ENCODE peak calls at places on chromosomes 1 and 21, in four cellular contexts. D, G, I and J are unnamed samples. For H3K4me1 and H3K36me3, the result is how much of the 10 kb centered on the place peaks cover.

GRCh38 chr1:201143726-201144635 is 10.3 kb downstream of the TMEM9 start:
- DNase-seq in D (no peak), G (no peak), I (no peak), J (peak)

GRCh38 chr21:45252448-45252925 is 35.2 kb downstream of the POFUT2 start:
- DNase-seq in D (no peak), G (no peak), I (no peak), J (no peak)

GRCh38 chr1:240352769-240353168 is 259.2 kb downstream of the GREM2 start:
- DNase-seq in D (no peak), G (no peak), I (no peak), J (no peak)

GRCh38 chr1:118459871-118460270 is 274.8 kb upstream of the SPAG17 start:
- DNase-seq in D (no peak), G (no peak), I (no peak), J (no peak)

GRCh38 chr1:49728377-49728776 is 295.4 kb downstream of the AGBL4 start:
- DNase-seq in D (no peak), G (no peak), I (no peak), J (no peak)

GRCh38 chr21:45630066-45630694 is 13.3 kb upstream of the PCBP3 start:
- DNase-seq in D (no peak), G (no peak), I (peak), J (no peak)

GRCh38 chr1:167924102-167924501 is 10.2 kb upstream of the ADCY10 start:
- DNase-seq in D (no peak), G (no peak), I (no peak), J (no peak)

GRCh38 chr1:193222079-193222615 is 35.7 kb upstream of the B3GALT2 start:
- DNase-seq in D (no peak), G (no peak), I (no peak), J (no peak)

GRCh38 chr21:16775056-16775455 is 737.8 kb upstream of the CXADR start:
- DNase-seq in D (no peak), G (no peak), I (no peak), J (no peak)

GRCh38 chr1:57867001-57867400 is 443.1 kb upstream of the DAB1 start:
- DNase-seq in D (no peak), G (no peak), I (no peak), J (no peak)

GRCh38 chr1:213679153-213679552 is 308.6 kb upstream of the PROX1 start:
- DNase-seq in D (no peak), G (no peak), I (no peak), J (no peak)

GRCh38 chr1:71339238-71339637 is 258.4 kb upstream of the ZRANB2 start:
- DNase-seq in D (no peak), G (no peak), I (no peak), J (no peak)

GRCh38 chr1:224884428-224884827 is 45.0 kb upstream of the DNAH14 start:
- DNase-seq in D (no peak), G (no peak), I (no peak), J (no peak)

GRCh38 chr1:201213106-201213770 is 22.6 kb downstream of the IGFN1 start:
- DNase-seq in D (no peak), G (no peak), I (no peak), J (peak)

GRCh38 chr1:115308969-115309368 is 29.1 kb downstream of the NGF start:
- DNase-seq in D (no peak), G (no peak), I (no peak), J (no peak)

GRCh38 chr1:6490181-6491075 is 1.0 kb downstream of the PLEKHG5 start:
- DNase-seq in D (peak), G (no peak), I (peak), J (peak)

GRCh38 chr1:156419863-156420208 is 50.8 kb downstream of the RHBG start:
- DNase-seq in D (no peak), G (no peak), I (peak), J (no peak)

GRCh38 chr21:34892196-34892595 is 156.9 kb downstream of the RUNX1 start:
- DNase-seq in D (no peak), G (no peak), I (no peak), J (no peak)

GRCh38 chr1:26907071-26907922 is 6.5 kb downstream of the NR0B2 start:
- DNase-seq in D (no peak), G (no peak), I (no peak), J (no peak)

GRCh38 chr1:42259739-42260064 is 75.3 kb downstream of the FOXJ3 start:
- DNase-seq in D (no peak), G (no peak), I (no peak), J (no peak)

GRCh38 chr1:3906672-3907020 is 6.6 kb upstream of the C1orf174 start:
- DNase-seq in D (no peak), G (no peak), I (no peak), J (no peak)

GRCh38 chr1:207076181-207076949 is 12.3 kb upstream of the C4BPB start:
- DNase-seq in D (no peak), G (no peak), I (peak), J (no peak)

GRCh38 chr1:63679076-63679475 is 85.9 kb downstream of the PGM1 start:
- DNase-seq in D (no peak), G (no peak), I (no peak), J (no peak)

GRCh38 chr1:210233495-210234253 is 1.1 kb downstream of the SERTAD4 start:
- DNase-seq in D (no peak), G (no peak), I (peak), J (peak)

GRCh38 chr1:67648582-67649326 is 36.2 kb upstream of the GADD45A start:
- DNase-seq in D (no peak), G (no peak), I (peak), J (no peak)

GRCh38 chr1:215971793-215972441 is 404.8 kb downstream of the KCTD3 start:
- DNase-seq in D (no peak), G (no peak), I (peak), J (no peak)

GRCh38 chr1:12411747-12412146 is 181.9 kb downstream of the VPS13D start:
- DNase-seq in D (no peak), G (no peak), I (no peak), J (no peak)

DNA sequence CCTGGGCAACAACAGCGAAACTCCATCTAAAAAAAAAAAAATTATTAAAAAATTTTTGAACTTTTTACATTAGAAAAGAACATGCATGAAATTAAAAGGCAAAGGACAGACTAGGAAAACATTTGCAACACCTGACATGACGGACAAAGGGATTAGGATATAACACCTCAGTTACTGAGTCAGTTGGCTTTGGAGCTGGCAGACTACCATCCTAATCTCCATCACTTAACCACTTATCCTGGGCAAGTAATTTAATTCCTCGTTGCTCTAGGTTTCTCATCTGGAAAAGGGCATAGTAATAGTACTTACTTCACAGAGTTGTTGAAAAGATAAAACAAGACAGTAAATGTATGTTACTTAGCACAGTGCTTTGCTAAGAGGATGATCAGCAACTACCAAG is 11.9 kb downstream of the HECTD3 start:
- DNase-seq in D (no peak), G (no peak), I (no peak), J (no peak)
- H3K4me1 ChIP-seq in D (under half), G (under half), I (under half), J (under half)

DNA sequence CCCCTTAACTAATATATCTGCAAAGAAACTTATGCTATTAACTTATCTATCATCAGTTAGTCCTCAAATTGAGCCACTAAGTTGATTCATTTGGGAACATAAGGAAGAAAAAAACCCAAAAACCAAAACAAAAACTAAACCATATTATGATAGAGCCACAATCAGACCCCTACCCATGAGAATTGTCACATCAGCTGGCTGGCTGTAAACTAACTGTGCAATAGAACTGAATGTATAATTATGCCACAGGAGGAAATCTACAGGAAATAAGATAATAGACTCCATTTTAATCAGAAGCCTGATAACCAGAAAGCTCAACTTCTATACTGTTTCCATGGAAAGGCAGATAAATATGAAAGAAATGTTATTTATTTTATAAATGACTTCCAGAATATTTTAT is 110.0 kb downstream of the RGL1 start:
- DNase-seq in D (no peak), G (no peak), I (no peak), J (no peak)
- H3K36me3 ChIP-seq in D (under half), G (half or more), I (under half), J (half or more)

GRCh38 chr21:42565206-42565810 is 51.7 kb downstream of the SLC37A1 start:
- DNase-seq in D (no peak), G (no peak), I (peak), J (peak)
- H3K4me1 ChIP-seq in D (under half), G (under half), I (under half), J (under half)

GRCh38 chr1:244700808-244701207 is 47.9 kb downstream of the DESI2 start:
- DNase-seq in D (no peak), G (no peak), I (no peak), J (no peak)
- H3K36me3 ChIP-seq in D (under half), G (under half), I (under half), J (half or more)

GRCh38 chr1:100187912-100188311 is 9.9 kb upstream of the LRRC39 start:
- DNase-seq in D (no peak), G (peak), I (no peak), J (no peak)

GRCh38 chr1:100183370-100183769 is 5.3 kb upstream of the LRRC39 start:
- DNase-seq in D (no peak), G (no peak), I (no peak), J (no peak)

GRCh38 chr1:100188617-100189016 is 10.6 kb upstream of the LRRC39 start:
- DNase-seq in D (no peak), G (peak), I (no peak), J (no peak)

DNA sequence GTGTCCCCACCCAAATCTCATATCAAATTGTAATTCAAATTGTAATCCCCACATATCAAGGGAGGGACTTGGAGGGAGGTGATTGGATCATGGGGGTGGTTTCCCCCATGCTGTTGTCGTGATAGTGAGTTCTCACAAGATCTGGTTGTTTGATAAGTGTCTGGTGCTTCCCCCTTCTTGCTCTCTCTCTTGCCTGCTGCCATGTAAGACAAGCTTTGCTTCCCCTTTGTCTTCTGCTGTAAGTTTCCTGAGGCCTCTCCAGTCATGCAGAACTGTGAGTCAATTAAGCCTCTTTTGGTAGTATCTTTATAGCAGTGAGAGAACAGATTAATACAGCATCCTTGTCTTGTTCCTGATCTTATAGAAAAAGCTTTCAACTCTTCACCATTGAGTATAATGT is 6.5 kb upstream of the LRRC39 start:
- DNase-seq in D (no peak), G (no peak), I (no peak), J (no peak)
- H3K4me1 ChIP-seq in D (under half), G (under half), I (under half), J (under half)

DNA sequence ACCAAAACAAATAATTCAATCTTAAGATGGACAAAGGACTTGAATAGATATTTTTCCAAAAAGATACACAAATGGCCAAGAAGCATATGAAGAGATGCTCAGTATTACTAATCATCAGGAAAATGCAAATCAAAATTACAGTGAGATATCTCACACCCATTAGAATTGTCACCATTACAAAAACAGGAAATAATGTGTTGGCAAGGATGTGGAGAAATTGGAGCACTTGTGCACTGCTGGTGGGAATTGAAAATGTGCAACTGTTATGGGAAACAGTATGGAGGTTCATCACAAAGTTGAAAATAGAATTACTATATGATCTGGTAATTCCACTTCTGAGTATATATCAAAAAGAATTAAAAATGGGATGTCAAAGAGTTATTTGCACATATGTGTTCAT is 83.2 kb downstream of the SH3GLB1 start:
- DNase-seq in D (no peak), G (no peak), I (no peak), J (no peak)
- H3K36me3 ChIP-seq in D (under half), G (under half), I (under half), J (under half)

GRCh38 chr1:22731924-22732522 is 21.4 kb downstream of the EPHB2 start:
- DNase-seq in D (no peak), G (no peak), I (peak), J (no peak)
- H3K4me1 ChIP-seq in D (under half), G (under half), I (under half), J (under half)